ENCODE peak calls at places on chromosomes 1 and 21, in six cellular contexts. Y, I, F, G, P and B are unnamed samples.

GRCh38 chr1:22687191-22687590 is 23.4 kb upstream of the EPHB2 start:
- DNase-seq in G (no peak), I (no peak), Y (no peak), F (no peak), P (no peak), B (no peak)

GRCh38 chr21:28521932-28522826 is 470.5 kb downstream of the LTN1 start:
- DNase-seq in I (no peak), F (peak), Y (no peak), P (no peak), G (no peak), B (no peak)

GRCh38 chr21:37367301-37367757 is 756 bp downstream of the DYRK1A start:
- DNase-seq in F (peak), P (no peak), G (no peak), I (no peak), Y (no peak), B (no peak)

GRCh38 chr1:42962641-42963377 is 4.1 kb upstream of the SLC2A1 start:
- DNase-seq in G (no peak), P (peak), F (no peak), Y (peak), I (peak), B (peak)

GRCh38 chr1:116352349-116352813 is 20.7 kb upstream of the ATP1A1 start:
- DNase-seq in P (no peak), I (no peak), G (no peak), F (no peak), Y (no peak), B (no peak)

GRCh38 chr21:36396971-36397370 is 11.8 kb downstream of the CHAF1B start:
- DNase-seq in G (no peak), I (peak), Y (no peak), F (no peak), P (no peak), B (no peak)

GRCh38 chr1:61109910-61110309 is 27.5 kb downstream of the NFIA start:
- DNase-seq in G (no peak), P (no peak), F (no peak), Y (no peak), I (no peak), B (no peak)

GRCh38 chr1:208101661-208102431 is 142.3 kb downstream of the PLXNA2 start:
- DNase-seq in Y (no peak), I (no peak), F (no peak), G (no peak), P (no peak), B (peak)

GRCh38 chr1:156844638-156845037 is 14.3 kb downstream of the INSRR start:
- DNase-seq in F (no peak), Y (no peak), P (no peak), G (no peak), I (no peak), B (no peak)

GRCh38 chr1:72186733-72187307 is 95.5 kb downstream of the NEGR1 start:
- DNase-seq in I (no peak), P (no peak), G (no peak), Y (no peak), F (peak), B (peak)

GRCh38 chr1:67888707-67889106 is 55.4 kb upstream of the GNG12 start:
- DNase-seq in P (no peak), F (no peak), G (no peak), Y (no peak), I (no peak), B (no peak)

GRCh38 chr1:39398278-39399010 is 93.0 kb upstream of the BMP8A start:
- DNase-seq in F (peak), I (peak), Y (peak), P (no peak), G (no peak), B (peak)

GRCh38 chr1:909861-910310 is 13.8 kb upstream of the SAMD11 start:
- DNase-seq in I (no peak), Y (no peak), P (no peak), G (no peak), F (no peak), B (no peak)

GRCh38 chr1:911875-912739 is 11.6 kb upstream of the SAMD11 start:
- DNase-seq in G (no peak), I (no peak), P (no peak), F (peak), Y (no peak), B (no peak)

GRCh38 chr1:912740-913301 is 10.9 kb upstream of the SAMD11 start:
- DNase-seq in F (no peak), P (peak), I (no peak), G (no peak), Y (peak), B (peak)

GRCh38 chr1:910311-910880 is 13.3 kb upstream of the SAMD11 start:
- DNase-seq in I (no peak), P (no peak), F (peak), Y (no peak), G (no peak), B (no peak)

GRCh38 chr1:910881-911721 is 12.6 kb upstream of the SAMD11 start:
- DNase-seq in F (peak), G (no peak), P (no peak), I (peak), Y (peak), B (no peak)
- TF ChIP-seq CHD2 in F (no peak), G (no peak), P (no peak), I (no peak), Y (no peak), B (no peak)

GRCh38 chr1:189811960-189812359 is 665.7 kb downstream of the BRINP3 start:
- DNase-seq in G (no peak), F (no peak), Y (no peak), I (no peak), P (no peak), B (no peak)
- TF ChIP-seq CHD2 in G (no peak), F (no peak), Y (no peak), I (no peak), P (no peak), B (no peak)

DNA sequence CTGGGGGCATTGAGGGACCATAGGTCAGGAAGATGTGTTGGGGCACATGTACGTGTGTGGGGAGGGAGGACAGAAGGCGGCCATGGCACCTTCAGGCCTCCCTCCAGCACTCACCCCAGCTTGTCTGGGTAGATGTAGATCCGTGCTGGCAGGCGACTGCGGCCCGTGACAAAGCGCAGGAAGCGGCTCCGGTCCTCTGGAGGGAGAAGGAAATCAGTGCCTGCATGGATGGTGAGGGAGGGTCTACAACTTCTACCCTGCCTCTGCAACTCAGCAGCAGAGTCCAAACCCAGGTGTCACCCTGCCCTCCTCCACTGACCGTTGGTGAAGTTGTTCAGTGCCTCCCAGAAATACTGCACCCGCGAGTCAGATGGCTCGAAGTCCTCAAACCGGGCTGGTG is 7.4 kb downstream of the HECTD3 start:
- DNase-seq in F (no peak), G (no peak), P (no peak), I (peak), Y (no peak), B (no peak)
- TF ChIP-seq CHD2 in F (no peak), G (no peak), P (no peak), I (no peak), Y (no peak), B (no peak)

GRCh38 chr21:34724131-34724856 is 55.5 kb downstream of the CLIC6 start:
- DNase-seq in F (no peak), Y (no peak), I (no peak), G (no peak), P (no peak), B (no peak)

GRCh38 chr21:34726627-34727337 is 58.0 kb downstream of the CLIC6 start:
- DNase-seq in F (no peak), Y (no peak), P (no peak), G (no peak), I (no peak), B (no peak)

GRCh38 chr21:34728479-34728878 is 59.7 kb downstream of the CLIC6 start:
- DNase-seq in Y (no peak), I (no peak), P (no peak), F (no peak), G (no peak), B (no peak)

GRCh38 chr21:34724857-34725195 is 56.0 kb downstream of the CLIC6 start:
- DNase-seq in Y (no peak), P (no peak), F (no peak), G (no peak), I (no peak), B (no peak)

GRCh38 chr21:34722684-34723300 is 54.0 kb downstream of the CLIC6 start:
- DNase-seq in Y (no peak), F (peak), G (no peak), P (peak), I (peak), B (no peak)
- TF ChIP-seq CHD2 in Y (no peak), F (no peak), G (no peak), P (no peak), I (no peak), B (no peak)

DNA sequence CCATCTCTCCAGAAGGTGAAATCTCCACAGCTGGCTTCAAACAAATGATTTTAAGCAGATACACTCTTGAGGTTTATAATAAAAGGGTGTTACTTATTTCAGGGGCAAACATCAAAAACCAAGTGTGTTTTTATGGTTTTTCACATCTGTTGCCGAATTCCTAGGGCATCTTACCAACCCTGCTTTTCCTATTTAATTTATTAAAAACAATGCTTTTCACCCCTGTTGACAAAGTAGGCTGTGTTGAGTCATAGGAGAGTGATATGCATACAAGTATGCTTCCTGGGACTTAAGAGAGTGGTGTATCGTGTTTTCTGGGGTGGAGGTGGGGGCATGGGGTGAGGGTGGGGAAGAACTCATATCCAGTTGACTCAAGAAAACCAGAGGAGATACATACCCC is 29.3 kb upstream of the IL20 start:
- DNase-seq in I (no peak), G (no peak), P (no peak), F (no peak), Y (no peak), B (no peak)
- TF ChIP-seq CHD2 in I (no peak), G (no peak), P (no peak), F (no peak), Y (no peak), B (no peak)

GRCh38 chr1:12099610-12100009 is 36.5 kb downstream of the TNFRSF8 start:
- DNase-seq in P (no peak), G (no peak), I (no peak), Y (no peak), F (no peak), B (no peak)
- TF ChIP-seq CHD2 in P (no peak), G (no peak), I (no peak), Y (no peak), F (no peak), B (no peak)

GRCh38 chr1:226658538-226659125 is 80.5 kb downstream of the ITPKB start:
- DNase-seq in Y (no peak), F (no peak), G (no peak), I (no peak), P (no peak), B (no peak)

GRCh38 chr1:226655251-226656163 is 83.6 kb downstream of the ITPKB start:
- DNase-seq in P (no peak), G (no peak), I (no peak), F (no peak), Y (no peak), B (no peak)

GRCh38 chr1:226656201-226656600 is 82.9 kb downstream of the ITPKB start:
- DNase-seq in P (no peak), F (no peak), G (no peak), I (no peak), Y (no peak), B (no peak)

GRCh38 chr1:226657788-226658537 is 81.1 kb downstream of the ITPKB start:
- DNase-seq in F (no peak), Y (no peak), I (no peak), P (no peak), G (no peak), B (no peak)

GRCh38 chr1:226656601-226657277 is 82.3 kb downstream of the ITPKB start:
- DNase-seq in G (no peak), P (no peak), Y (no peak), I (no peak), F (peak), B (no peak)
- TF ChIP-seq CHD2 in G (no peak), P (no peak), Y (no peak), I (no peak), F (no peak), B (no peak)

DNA sequence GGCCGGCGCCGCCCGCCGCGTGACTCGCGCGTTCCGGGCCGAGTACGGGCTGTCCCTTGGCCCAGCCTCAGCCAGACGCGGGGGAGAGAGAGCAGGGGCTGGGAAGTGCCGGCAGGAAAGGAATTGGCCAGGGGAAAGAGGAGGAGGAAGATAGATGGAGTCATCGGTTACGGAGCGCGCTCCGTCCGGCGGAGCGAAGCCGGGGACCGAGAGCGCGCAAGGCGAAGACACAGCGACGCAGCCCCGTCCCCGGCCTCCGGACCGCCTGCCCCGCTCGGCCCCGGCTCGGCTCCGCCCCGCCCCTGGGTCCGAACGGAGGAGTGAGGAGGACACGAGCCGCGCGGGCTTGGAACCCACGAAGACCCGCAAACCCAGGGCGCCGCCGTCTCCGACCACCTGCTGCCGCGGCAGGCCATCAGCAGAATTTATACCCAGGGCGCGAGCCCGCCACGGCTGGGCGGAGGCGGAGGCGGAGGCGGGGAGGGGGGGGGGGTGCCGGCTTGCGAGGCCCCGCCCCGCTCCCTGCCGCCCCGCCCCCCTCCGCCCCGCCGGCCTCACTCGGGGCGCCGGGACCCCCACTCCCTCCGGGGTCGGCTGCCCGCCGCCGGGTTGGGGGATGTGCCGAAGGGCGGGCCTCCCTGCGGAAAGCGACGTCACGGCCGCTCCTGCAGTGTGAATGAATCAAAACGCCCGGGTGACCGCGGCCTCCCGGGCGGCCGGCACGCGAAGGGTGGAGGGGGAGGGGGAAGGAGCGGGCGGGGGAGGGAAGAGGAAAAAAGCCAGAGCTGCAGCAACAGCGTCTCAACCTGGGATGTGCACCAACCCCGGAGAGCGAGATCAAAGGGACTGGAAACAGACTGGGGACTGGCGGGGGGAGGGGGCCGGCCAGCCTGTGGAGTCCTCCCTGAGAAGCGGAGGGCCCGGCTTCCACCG is at the start of gene LHX4:
- DNase-seq in G (no peak), F (peak), P (peak), Y (peak), I (peak), B (no peak)
- TF ChIP-seq CHD2 in G (no peak), F (no peak), P (no peak), Y (no peak), I (peak), B (no peak)